ENCODE peak calls at places on chromosomes 1 and 21, in six cellular contexts. One of them, this sample, is unnamed.

GRCh38 chr1:170964506-170964905 is 29.2 kb downstream of the MROH9 start:
- DNase-seq in effector memory CD4-positive, alpha-beta T cell: no peak
- DNase-seq in mammary epithelial cell: peak; percentile 4
- DNase-seq in right lobe of liver: no peak
- DNase-seq in HFF-Myc: no peak
- DNase-seq in kidney epithelial cell: no peak
- DNase-seq in this sample: no peak

GRCh38 chr1:31865728-31866449 is 50.1 kb upstream of the SPOCD1 start:
- DNase-seq in kidney epithelial cell: no peak
- DNase-seq in effector memory CD4-positive, alpha-beta T cell: no peak
- DNase-seq in HFF-Myc: no peak
- DNase-seq in mammary epithelial cell: no peak
- DNase-seq in right lobe of liver: no peak
- DNase-seq in this sample: no peak

GRCh38 chr1:85303440-85304162 is 27.2 kb upstream of the BCL10 start:
- DNase-seq in effector memory CD4-positive, alpha-beta T cell: no peak
- DNase-seq in mammary epithelial cell: no peak
- DNase-seq in HFF-Myc: no peak
- DNase-seq in right lobe of liver: no peak
- DNase-seq in kidney epithelial cell: no peak
- DNase-seq in this sample: no peak

GRCh38 chr21:28875078-28875477 is 117.6 kb downstream of the LTN1 start:
- DNase-seq in right lobe of liver: no peak
- DNase-seq in effector memory CD4-positive, alpha-beta T cell: no peak
- DNase-seq in mammary epithelial cell: peak; percentile 24
- DNase-seq in HFF-Myc: no peak
- DNase-seq in kidney epithelial cell: no peak
- DNase-seq in this sample: no peak

GRCh38 chr1:22678522-22678896 is 25.5 kb downstream of the C1QB start:
- DNase-seq in effector memory CD4-positive, alpha-beta T cell: no peak
- DNase-seq in HFF-Myc: no peak
- DNase-seq in right lobe of liver: no peak
- DNase-seq in kidney epithelial cell: no peak
- DNase-seq in mammary epithelial cell: no peak
- DNase-seq in this sample: no peak

GRCh38 chr1:30523055-30524020 is 200.0 kb downstream of the MATN1 start:
- DNase-seq in kidney epithelial cell: peak; percentile 89
- DNase-seq in effector memory CD4-positive, alpha-beta T cell: no peak
- DNase-seq in right lobe of liver: no peak
- DNase-seq in HFF-Myc: no peak
- DNase-seq in mammary epithelial cell: peak; percentile 92
- DNase-seq in this sample: no peak

GRCh38 chr1:201624741-201625646 is 86.1 kb downstream of the NAV1 start:
- DNase-seq in HFF-Myc: peak; percentile 86
- DNase-seq in right lobe of liver: no peak
- DNase-seq in effector memory CD4-positive, alpha-beta T cell: no peak
- DNase-seq in kidney epithelial cell: no peak
- DNase-seq in mammary epithelial cell: no peak
- DNase-seq in this sample: peak; percentile 92

GRCh38 chr1:63651110-63651776 is 58.0 kb downstream of the PGM1 start:
- DNase-seq in effector memory CD4-positive, alpha-beta T cell: peak; percentile 10
- DNase-seq in right lobe of liver: no peak
- DNase-seq in kidney epithelial cell: no peak
- DNase-seq in mammary epithelial cell: peak; percentile 56
- DNase-seq in HFF-Myc: no peak
- DNase-seq in this sample: no peak

GRCh38 chr21:33189237-33189636 is 40.5 kb upstream of the IFNAR2 start:
- DNase-seq in kidney epithelial cell: no peak
- DNase-seq in right lobe of liver: no peak
- DNase-seq in mammary epithelial cell: no peak
- DNase-seq in HFF-Myc: no peak
- DNase-seq in effector memory CD4-positive, alpha-beta T cell: no peak
- DNase-seq in this sample: no peak

GRCh38 chr1:210250665-210250997 is 18.0 kb downstream of the SERTAD4 start:
- DNase-seq in effector memory CD4-positive, alpha-beta T cell: no peak
- DNase-seq in HFF-Myc: no peak
- DNase-seq in mammary epithelial cell: no peak
- DNase-seq in kidney epithelial cell: no peak
- DNase-seq in right lobe of liver: no peak
- DNase-seq in this sample: no peak

GRCh38 chr1:92585831-92586230 is 99.1 kb upstream of the GFI1 start:
- DNase-seq in HFF-Myc: no peak
- DNase-seq in mammary epithelial cell: peak; percentile 48
- DNase-seq in kidney epithelial cell: no peak
- DNase-seq in right lobe of liver: no peak
- DNase-seq in effector memory CD4-positive, alpha-beta T cell: no peak
- DNase-seq in this sample: no peak

GRCh38 chr1:246139745-246140182 is 367.3 kb downstream of the SMYD3 start:
- DNase-seq in right lobe of liver: no peak
- DNase-seq in kidney epithelial cell: peak; percentile 80
- DNase-seq in HFF-Myc: no peak
- DNase-seq in mammary epithelial cell: peak; percentile 96
- DNase-seq in effector memory CD4-positive, alpha-beta T cell: no peak
- DNase-seq in this sample: peak; percentile 55

GRCh38 chr1:209168204-209168603 is 415.3 kb upstream of the CAMK1G start:
- DNase-seq in right lobe of liver: peak; percentile 22
- DNase-seq in mammary epithelial cell: peak; percentile 87
- DNase-seq in kidney epithelial cell: no peak
- DNase-seq in effector memory CD4-positive, alpha-beta T cell: no peak
- DNase-seq in HFF-Myc: no peak
- DNase-seq in this sample: no peak

GRCh38 chr21:14843991-14844390 is 220.8 kb downstream of the NRIP1 start:
- DNase-seq in kidney epithelial cell: no peak
- DNase-seq in effector memory CD4-positive, alpha-beta T cell: no peak
- DNase-seq in right lobe of liver: no peak
- DNase-seq in mammary epithelial cell: no peak
- DNase-seq in HFF-Myc: no peak
- DNase-seq in this sample: no peak

GRCh38 chr1:206608108-206608698 is 4.1 kb downstream of the EIF2D start:
- DNase-seq in HFF-Myc: no peak
- DNase-seq in effector memory CD4-positive, alpha-beta T cell: peak; percentile 43
- DNase-seq in kidney epithelial cell: no peak
- DNase-seq in right lobe of liver: peak; percentile 36
- DNase-seq in mammary epithelial cell: peak; percentile 33
- DNase-seq in this sample: no peak

GRCh38 chr1:219692981-219693380 is 80.1 kb upstream of the ZC3H11B start:
- DNase-seq in mammary epithelial cell: no peak
- DNase-seq in effector memory CD4-positive, alpha-beta T cell: no peak
- DNase-seq in right lobe of liver: no peak
- DNase-seq in HFF-Myc: no peak
- DNase-seq in kidney epithelial cell: no peak
- DNase-seq in this sample: no peak

GRCh38 chr1:41650176-41650519 is 165.7 kb upstream of the EDN2 start:
- DNase-seq in mammary epithelial cell: no peak
- DNase-seq in effector memory CD4-positive, alpha-beta T cell: no peak
- DNase-seq in HFF-Myc: no peak
- DNase-seq in kidney epithelial cell: no peak
- DNase-seq in right lobe of liver: peak; percentile 41
- DNase-seq in this sample: no peak

GRCh38 chr1:22174446-22174845 is 31.5 kb upstream of the WNT4 start:
- DNase-seq in HFF-Myc: no peak
- DNase-seq in kidney epithelial cell: no peak
- DNase-seq in effector memory CD4-positive, alpha-beta T cell: no peak
- DNase-seq in right lobe of liver: no peak
- DNase-seq in mammary epithelial cell: peak; percentile 8
- DNase-seq in this sample: no peak

GRCh38 chr1:156599811-156600210 is 1.5 kb downstream of the GPATCH4 start:
- DNase-seq in kidney epithelial cell: no peak
- DNase-seq in right lobe of liver: no peak
- DNase-seq in mammary epithelial cell: peak; percentile 26
- DNase-seq in HFF-Myc: no peak
- DNase-seq in effector memory CD4-positive, alpha-beta T cell: no peak
- DNase-seq in this sample: no peak

GRCh38 chr1:218408942-218409341 is 63.8 kb downstream of the TGFB2 start:
- DNase-seq in mammary epithelial cell: no peak
- DNase-seq in HFF-Myc: no peak
- DNase-seq in effector memory CD4-positive, alpha-beta T cell: no peak
- DNase-seq in right lobe of liver: no peak
- DNase-seq in kidney epithelial cell: no peak
- DNase-seq in this sample: no peak

DNA sequence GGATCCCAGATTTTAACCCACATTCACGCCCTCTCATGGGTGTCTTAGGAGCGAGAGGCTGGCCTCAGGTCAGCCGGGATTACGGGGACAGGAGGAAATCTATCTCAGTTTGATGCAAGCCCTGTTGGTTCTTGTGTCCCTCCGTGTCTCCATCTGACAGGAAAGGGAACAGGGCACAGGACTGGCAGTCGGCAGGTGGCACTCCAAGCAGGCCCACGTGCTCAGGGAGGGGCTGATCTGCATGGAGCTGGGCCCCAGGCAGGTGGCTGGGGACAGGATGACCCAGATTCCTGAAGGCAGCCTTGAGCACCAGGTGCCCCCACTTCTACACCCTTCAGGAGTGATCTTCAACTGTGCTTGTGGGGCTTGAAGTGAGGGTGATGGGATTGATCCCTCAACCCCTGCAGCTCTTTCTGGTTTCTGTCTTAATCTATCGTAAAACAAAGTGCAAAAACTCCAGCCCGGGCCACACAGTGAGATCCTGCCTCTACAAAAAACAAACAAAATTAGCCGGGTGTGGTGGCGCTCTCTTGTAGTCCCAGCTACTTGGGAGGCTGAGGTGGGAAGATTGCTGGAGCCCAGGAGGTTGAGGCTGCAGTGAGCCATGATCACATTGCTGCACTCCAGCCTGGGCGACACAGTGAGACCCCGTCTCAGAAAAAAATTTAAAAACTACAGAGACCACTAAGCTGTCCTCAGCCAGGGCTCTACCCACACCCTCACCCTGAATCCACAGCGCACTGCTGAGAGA is 8.3 kb downstream of the PLEKHG5 start:
- DNase-seq in right lobe of liver: no peak
- DNase-seq in mammary epithelial cell: no peak
- DNase-seq in kidney epithelial cell: no peak
- DNase-seq in effector memory CD4-positive, alpha-beta T cell: no peak
- DNase-seq in HFF-Myc: no peak
- DNase-seq in this sample: no peak
- H3K4me3 ChIP-seq in right lobe of liver: no peak overlapping the region
- H3K4me3 ChIP-seq in mammary epithelial cell: no peak overlapping the region
- H3K4me3 ChIP-seq in kidney epithelial cell: no peak overlapping the region
- H3K4me3 ChIP-seq in effector memory CD4-positive, alpha-beta T cell: no peak overlapping the region
- H3K4me3 ChIP-seq in HFF-Myc: no peak overlapping the region
- H3K4me3 ChIP-seq in this sample: no peak overlapping the region

GRCh38 chr1:2506007-2506860 is 20.2 kb downstream of the PANK4 start:
- DNase-seq in right lobe of liver: no peak
- DNase-seq in kidney epithelial cell: no peak
- DNase-seq in HFF-Myc: no peak
- DNase-seq in effector memory CD4-positive, alpha-beta T cell: no peak
- DNase-seq in mammary epithelial cell: no peak
- DNase-seq in this sample: no peak

GRCh38 chr1:2506901-2507565 is 19.4 kb downstream of the PANK4 start:
- DNase-seq in right lobe of liver: no peak
- DNase-seq in HFF-Myc: no peak
- DNase-seq in kidney epithelial cell: no peak
- DNase-seq in effector memory CD4-positive, alpha-beta T cell: no peak
- DNase-seq in mammary epithelial cell: no peak
- DNase-seq in this sample: no peak

GRCh38 chr1:2508751-2509150 is 17.6 kb downstream of the PANK4 start:
- DNase-seq in HFF-Myc: no peak
- DNase-seq in kidney epithelial cell: no peak
- DNase-seq in right lobe of liver: no peak
- DNase-seq in mammary epithelial cell: no peak
- DNase-seq in effector memory CD4-positive, alpha-beta T cell: no peak
- DNase-seq in this sample: no peak

GRCh38 chr1:2508180-2508579 is 18.2 kb downstream of the PANK4 start:
- DNase-seq in HFF-Myc: no peak
- DNase-seq in right lobe of liver: no peak
- DNase-seq in effector memory CD4-positive, alpha-beta T cell: no peak
- DNase-seq in kidney epithelial cell: no peak
- DNase-seq in mammary epithelial cell: no peak
- DNase-seq in this sample: no peak

GRCh38 chr1:2507744-2508155 is 18.6 kb downstream of the PANK4 start:
- DNase-seq in effector memory CD4-positive, alpha-beta T cell: no peak
- DNase-seq in HFF-Myc: no peak
- DNase-seq in mammary epithelial cell: no peak
- DNase-seq in right lobe of liver: no peak
- DNase-seq in kidney epithelial cell: no peak
- DNase-seq in this sample: no peak
- H3K4me3 ChIP-seq in effector memory CD4-positive, alpha-beta T cell: no peak overlapping the region
- H3K4me3 ChIP-seq in HFF-Myc: no peak overlapping the region
- H3K4me3 ChIP-seq in mammary epithelial cell: no peak overlapping the region
- H3K4me3 ChIP-seq in right lobe of liver: no peak overlapping the region
- H3K4me3 ChIP-seq in kidney epithelial cell: no peak overlapping the region
- H3K4me3 ChIP-seq in this sample: no peak overlapping the region

GRCh38 chr21:42190492-42190875 is 28.5 kb upstream of the ABCG1 start:
- DNase-seq in right lobe of liver: no peak
- DNase-seq in mammary epithelial cell: no peak
- DNase-seq in kidney epithelial cell: no peak
- DNase-seq in HFF-Myc: no peak
- DNase-seq in effector memory CD4-positive, alpha-beta T cell: no peak
- DNase-seq in this sample: no peak

GRCh38 chr21:42189860-42190491 is 29.0 kb upstream of the ABCG1 start:
- DNase-seq in right lobe of liver: no peak
- DNase-seq in kidney epithelial cell: no peak
- DNase-seq in HFF-Myc: no peak
- DNase-seq in effector memory CD4-positive, alpha-beta T cell: no peak
- DNase-seq in mammary epithelial cell: no peak
- DNase-seq in this sample: no peak

GRCh38 chr21:42186591-42186990 is 32.3 kb upstream of the ABCG1 start:
- DNase-seq in right lobe of liver: no peak
- DNase-seq in HFF-Myc: no peak
- DNase-seq in mammary epithelial cell: no peak
- DNase-seq in effector memory CD4-positive, alpha-beta T cell: no peak
- DNase-seq in kidney epithelial cell: no peak
- DNase-seq in this sample: no peak

GRCh38 chr21:42188663-42189062 is 30.3 kb upstream of the ABCG1 start:
- DNase-seq in right lobe of liver: no peak
- DNase-seq in effector memory CD4-positive, alpha-beta T cell: no peak
- DNase-seq in HFF-Myc: no peak
- DNase-seq in kidney epithelial cell: no peak
- DNase-seq in mammary epithelial cell: no peak
- DNase-seq in this sample: no peak

DNA sequence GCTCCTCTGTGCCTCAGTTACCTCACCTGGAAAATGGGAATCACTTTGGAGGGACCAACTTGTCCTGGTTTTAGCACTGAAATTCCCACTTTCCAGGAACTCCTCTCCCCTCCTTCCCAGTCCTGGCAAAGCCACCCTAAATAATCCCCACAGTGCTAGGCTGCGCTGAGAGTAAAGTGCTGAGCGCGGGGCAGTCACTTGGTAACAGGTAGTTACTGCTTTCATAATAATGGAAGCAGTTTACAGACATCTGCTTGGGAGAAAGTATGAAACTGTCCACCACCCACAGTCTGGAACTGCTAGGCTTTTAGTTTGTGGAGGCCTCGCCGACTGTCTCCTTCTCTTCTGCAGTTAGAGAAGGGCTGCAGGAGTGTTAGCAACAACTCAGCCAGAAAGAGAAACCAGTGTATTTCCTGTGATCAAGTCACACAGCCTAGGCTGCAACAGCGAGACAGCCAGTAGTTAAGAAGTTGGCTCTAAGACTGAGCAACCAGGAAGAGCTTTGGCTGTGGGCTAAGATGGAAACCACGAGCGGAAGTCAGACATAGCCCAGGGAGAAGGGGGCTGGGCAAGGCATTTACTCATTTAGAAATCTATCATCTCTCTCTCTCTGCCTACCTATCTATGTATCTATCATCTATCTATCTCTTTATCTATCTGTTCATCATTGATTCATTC is 30.8 kb upstream of the ABCG1 start:
- DNase-seq in right lobe of liver: peak; percentile 44
- DNase-seq in kidney epithelial cell: no peak
- DNase-seq in effector memory CD4-positive, alpha-beta T cell: peak; percentile 76
- DNase-seq in HFF-Myc: no peak
- DNase-seq in mammary epithelial cell: peak; percentile 12
- DNase-seq in this sample: no peak
- H3K4me3 ChIP-seq in right lobe of liver: no peak overlapping the region
- H3K4me3 ChIP-seq in kidney epithelial cell: no peak overlapping the region
- H3K4me3 ChIP-seq in effector memory CD4-positive, alpha-beta T cell: peak overlapping the region; percentile 44
- H3K4me3 ChIP-seq in HFF-Myc: no peak overlapping the region
- H3K4me3 ChIP-seq in mammary epithelial cell: no peak overlapping the region
- H3K4me3 ChIP-seq in this sample: no peak overlapping the region

GRCh38 chr1:13667696-13668095 is 32.3 kb upstream of the PRDM2 start:
- DNase-seq in right lobe of liver: no peak
- DNase-seq in kidney epithelial cell: no peak
- DNase-seq in HFF-Myc: no peak
- DNase-seq in mammary epithelial cell: no peak
- DNase-seq in effector memory CD4-positive, alpha-beta T cell: no peak
- DNase-seq in this sample: no peak
- H3K4me3 ChIP-seq in right lobe of liver: no peak overlapping the region
- H3K4me3 ChIP-seq in kidney epithelial cell: no peak overlapping the region
- H3K4me3 ChIP-seq in HFF-Myc: no peak overlapping the region
- H3K4me3 ChIP-seq in mammary epithelial cell: no peak overlapping the region
- H3K4me3 ChIP-seq in effector memory CD4-positive, alpha-beta T cell: no peak overlapping the region
- H3K4me3 ChIP-seq in this sample: no peak overlapping the region